ENCODE peak calls at places on chromosome X, in nine cellular contexts. One of them, this sample, is unnamed.
A peak's percentile ranks its signal among the peaks of the same experiment; 100 is the strongest.

GRCh38 chrX:1452497-1453389 is at the start of gene ASMTL:
- DNase-seq in kidney tubule cell: peak; percentile 98
- DNase-seq in AG10803: peak; percentile 97
- DNase-seq in stimulated activated CD4-positive, alpha-beta T cell treated with anti-CD3 and anti-CD28 coated beads, Interleukin-1b, Interleukin-23, amount 100 ng/mL, for 1 hour: peak; percentile 100
- DNase-seq in germinal center: peak; percentile 97
- DNase-seq in endodermal cell: peak; percentile 100
- DNase-seq in AG09309: peak; percentile 96
- DNase-seq in A172: peak; percentile 99
- DNase-seq in NCI-H1417 treated with DMSO at 0.1 percent for 48 hours: no peak
- DNase-seq in this sample: peak; percentile 98

GRCh38 chrX:115564243-115564642 is 3.3 kb downstream of the PLS3 start:
- DNase-seq in kidney tubule cell: no peak
- DNase-seq in AG10803: no peak
- DNase-seq in stimulated activated CD4-positive, alpha-beta T cell treated with anti-CD3 and anti-CD28 coated beads, Interleukin-1b, Interleukin-23, amount 100 ng/mL, for 1 hour: no peak
- DNase-seq in germinal center: no peak
- DNase-seq in endodermal cell: no peak
- DNase-seq in AG09309: no peak
- DNase-seq in A172: no peak
- DNase-seq in NCI-H1417 treated with DMSO at 0.1 percent for 48 hours: no peak
- DNase-seq in this sample: no peak

GRCh38 chrX:106649523-106650428 is 38.0 kb downstream of the RADX start:
- DNase-seq in kidney tubule cell: no peak
- DNase-seq in AG10803: no peak
- DNase-seq in stimulated activated CD4-positive, alpha-beta T cell treated with anti-CD3 and anti-CD28 coated beads, Interleukin-1b, Interleukin-23, amount 100 ng/mL, for 1 hour: no peak
- DNase-seq in germinal center: no peak
- DNase-seq in endodermal cell: no peak
- DNase-seq in AG09309: no peak
- DNase-seq in A172: no peak
- DNase-seq in NCI-H1417 treated with DMSO at 0.1 percent for 48 hours: no peak
- DNase-seq in this sample: no peak

GRCh38 chrX:42398967-42399631 is 378.9 kb downstream of the PPP1R2C start:
- DNase-seq in kidney tubule cell: no peak
- DNase-seq in AG10803: no peak
- DNase-seq in stimulated activated CD4-positive, alpha-beta T cell treated with anti-CD3 and anti-CD28 coated beads, Interleukin-1b, Interleukin-23, amount 100 ng/mL, for 1 hour: no peak
- DNase-seq in germinal center: no peak
- DNase-seq in endodermal cell: no peak
- DNase-seq in AG09309: no peak
- DNase-seq in A172: peak; percentile 38
- DNase-seq in NCI-H1417 treated with DMSO at 0.1 percent for 48 hours: no peak
- DNase-seq in this sample: no peak

GRCh38 chrX:131802836-131803626 is 220.1 kb upstream of the STK26 start:
- DNase-seq in kidney tubule cell: peak; percentile 63
- DNase-seq in AG10803: no peak
- DNase-seq in stimulated activated CD4-positive, alpha-beta T cell treated with anti-CD3 and anti-CD28 coated beads, Interleukin-1b, Interleukin-23, amount 100 ng/mL, for 1 hour: no peak
- DNase-seq in germinal center: peak; percentile 27
- DNase-seq in endodermal cell: peak; percentile 74
- DNase-seq in AG09309: no peak
- DNase-seq in A172: no peak
- DNase-seq in NCI-H1417 treated with DMSO at 0.1 percent for 48 hours: peak; percentile 5
- DNase-seq in this sample: no peak

GRCh38 chrX:69121321-69122000 is 43.8 kb downstream of the PJA1 start:
- DNase-seq in kidney tubule cell: no peak
- DNase-seq in AG10803: no peak
- DNase-seq in stimulated activated CD4-positive, alpha-beta T cell treated with anti-CD3 and anti-CD28 coated beads, Interleukin-1b, Interleukin-23, amount 100 ng/mL, for 1 hour: no peak
- DNase-seq in germinal center: no peak
- DNase-seq in endodermal cell: no peak
- DNase-seq in AG09309: no peak
- DNase-seq in A172: no peak
- DNase-seq in NCI-H1417 treated with DMSO at 0.1 percent for 48 hours: no peak
- DNase-seq in this sample: no peak

GRCh38 chrX:11380187-11380586 is 87.0 kb downstream of the AMELX start:
- DNase-seq in kidney tubule cell: peak; percentile 22
- DNase-seq in AG10803: peak; percentile 36
- DNase-seq in stimulated activated CD4-positive, alpha-beta T cell treated with anti-CD3 and anti-CD28 coated beads, Interleukin-1b, Interleukin-23, amount 100 ng/mL, for 1 hour: no peak
- DNase-seq in germinal center: no peak
- DNase-seq in endodermal cell: no peak
- DNase-seq in AG09309: no peak
- DNase-seq in A172: peak; percentile 4
- DNase-seq in NCI-H1417 treated with DMSO at 0.1 percent for 48 hours: no peak
- DNase-seq in this sample: no peak

GRCh38 chrX:123962006-123962485 is 540 bp downstream of the STAG2 start:
- DNase-seq in kidney tubule cell: peak; percentile 12
- DNase-seq in AG10803: no peak
- DNase-seq in stimulated activated CD4-positive, alpha-beta T cell treated with anti-CD3 and anti-CD28 coated beads, Interleukin-1b, Interleukin-23, amount 100 ng/mL, for 1 hour: no peak
- DNase-seq in germinal center: peak; percentile 4
- DNase-seq in endodermal cell: no peak
- DNase-seq in AG09309: no peak
- DNase-seq in A172: no peak
- DNase-seq in NCI-H1417 treated with DMSO at 0.1 percent for 48 hours: no peak
- DNase-seq in this sample: no peak

GRCh38 chrX:31323658-31324057 is 251.8 kb upstream of the FTHL17 start:
- DNase-seq in kidney tubule cell: no peak
- DNase-seq in AG10803: no peak
- DNase-seq in stimulated activated CD4-positive, alpha-beta T cell treated with anti-CD3 and anti-CD28 coated beads, Interleukin-1b, Interleukin-23, amount 100 ng/mL, for 1 hour: no peak
- DNase-seq in germinal center: no peak
- DNase-seq in endodermal cell: no peak
- DNase-seq in AG09309: no peak
- DNase-seq in A172: no peak
- DNase-seq in NCI-H1417 treated with DMSO at 0.1 percent for 48 hours: no peak
- DNase-seq in this sample: no peak

GRCh38 chrX:48648299-48648698 is 35.3 kb upstream of the WAS start:
- DNase-seq in kidney tubule cell: peak; percentile 44
- DNase-seq in AG10803: peak; percentile 65
- DNase-seq in stimulated activated CD4-positive, alpha-beta T cell treated with anti-CD3 and anti-CD28 coated beads, Interleukin-1b, Interleukin-23, amount 100 ng/mL, for 1 hour: no peak
- DNase-seq in germinal center: peak; percentile 18
- DNase-seq in endodermal cell: peak; percentile 64
- DNase-seq in AG09309: peak; percentile 17
- DNase-seq in A172: peak; percentile 37
- DNase-seq in NCI-H1417 treated with DMSO at 0.1 percent for 48 hours: peak; percentile 42
- DNase-seq in this sample: peak; percentile 5

GRCh38 chrX:110678591-110678990 is 117.0 kb downstream of the CHRDL1 start:
- DNase-seq in kidney tubule cell: no peak
- DNase-seq in AG10803: no peak
- DNase-seq in stimulated activated CD4-positive, alpha-beta T cell treated with anti-CD3 and anti-CD28 coated beads, Interleukin-1b, Interleukin-23, amount 100 ng/mL, for 1 hour: no peak
- DNase-seq in germinal center: no peak
- DNase-seq in endodermal cell: peak; percentile 50
- DNase-seq in AG09309: no peak
- DNase-seq in A172: no peak
- DNase-seq in NCI-H1417 treated with DMSO at 0.1 percent for 48 hours: no peak
- DNase-seq in this sample: no peak

GRCh38 chrX:103716967-103717366 is 6.3 kb downstream of the TMEM31 start:
- DNase-seq in kidney tubule cell: peak; percentile 61
- DNase-seq in AG10803: peak; percentile 89
- DNase-seq in stimulated activated CD4-positive, alpha-beta T cell treated with anti-CD3 and anti-CD28 coated beads, Interleukin-1b, Interleukin-23, amount 100 ng/mL, for 1 hour: no peak
- DNase-seq in germinal center: no peak
- DNase-seq in endodermal cell: no peak
- DNase-seq in AG09309: peak; percentile 79
- DNase-seq in A172: peak; percentile 54
- DNase-seq in NCI-H1417 treated with DMSO at 0.1 percent for 48 hours: no peak
- DNase-seq in this sample: no peak

GRCh38 chrX:139081965-139082364 is 370.4 kb upstream of the FGF13 start:
- DNase-seq in kidney tubule cell: no peak
- DNase-seq in AG10803: no peak
- DNase-seq in stimulated activated CD4-positive, alpha-beta T cell treated with anti-CD3 and anti-CD28 coated beads, Interleukin-1b, Interleukin-23, amount 100 ng/mL, for 1 hour: no peak
- DNase-seq in germinal center: no peak
- DNase-seq in endodermal cell: no peak
- DNase-seq in AG09309: no peak
- DNase-seq in A172: no peak
- DNase-seq in NCI-H1417 treated with DMSO at 0.1 percent for 48 hours: no peak
- DNase-seq in this sample: no peak

GRCh38 chrX:115233497-115234219 is at the start of gene LRCH2:
- DNase-seq in kidney tubule cell: no peak
- DNase-seq in AG10803: peak; percentile 21
- DNase-seq in stimulated activated CD4-positive, alpha-beta T cell treated with anti-CD3 and anti-CD28 coated beads, Interleukin-1b, Interleukin-23, amount 100 ng/mL, for 1 hour: no peak
- DNase-seq in germinal center: no peak
- DNase-seq in endodermal cell: peak; percentile 82
- DNase-seq in AG09309: no peak
- DNase-seq in A172: no peak
- DNase-seq in NCI-H1417 treated with DMSO at 0.1 percent for 48 hours: no peak
- DNase-seq in this sample: no peak

GRCh38 chrX:13684361-13684760 is 4.6 kb upstream of the RAB9A start:
- DNase-seq in kidney tubule cell: no peak
- DNase-seq in AG10803: no peak
- DNase-seq in stimulated activated CD4-positive, alpha-beta T cell treated with anti-CD3 and anti-CD28 coated beads, Interleukin-1b, Interleukin-23, amount 100 ng/mL, for 1 hour: no peak
- DNase-seq in germinal center: no peak
- DNase-seq in endodermal cell: no peak
- DNase-seq in AG09309: no peak
- DNase-seq in A172: no peak
- DNase-seq in NCI-H1417 treated with DMSO at 0.1 percent for 48 hours: no peak
- DNase-seq in this sample: no peak

GRCh38 chrX:148573119-148573518 is 72.7 kb downstream of the AFF2 start:
- DNase-seq in kidney tubule cell: no peak
- DNase-seq in AG10803: no peak
- DNase-seq in stimulated activated CD4-positive, alpha-beta T cell treated with anti-CD3 and anti-CD28 coated beads, Interleukin-1b, Interleukin-23, amount 100 ng/mL, for 1 hour: no peak
- DNase-seq in germinal center: no peak
- DNase-seq in endodermal cell: peak; percentile 62
- DNase-seq in AG09309: no peak
- DNase-seq in A172: no peak
- DNase-seq in NCI-H1417 treated with DMSO at 0.1 percent for 48 hours: no peak
- DNase-seq in this sample: no peak

GRCh38 chrX:153554519-153555167 is 37.2 kb downstream of the ATP2B3 start:
- DNase-seq in kidney tubule cell: peak; percentile 53
- DNase-seq in AG10803: peak; percentile 33
- DNase-seq in stimulated activated CD4-positive, alpha-beta T cell treated with anti-CD3 and anti-CD28 coated beads, Interleukin-1b, Interleukin-23, amount 100 ng/mL, for 1 hour: peak; percentile 27
- DNase-seq in germinal center: peak; percentile 50
- DNase-seq in endodermal cell: peak; percentile 89
- DNase-seq in AG09309: no peak
- DNase-seq in A172: peak; percentile 46
- DNase-seq in NCI-H1417 treated with DMSO at 0.1 percent for 48 hours: no peak
- DNase-seq in this sample: no peak

GRCh38 chrX:81202413-81202794 is 502 bp downstream of the SH3BGRL start:
- DNase-seq in kidney tubule cell: peak; percentile 5
- DNase-seq in AG10803: no peak
- DNase-seq in stimulated activated CD4-positive, alpha-beta T cell treated with anti-CD3 and anti-CD28 coated beads, Interleukin-1b, Interleukin-23, amount 100 ng/mL, for 1 hour: no peak
- DNase-seq in germinal center: peak; percentile 1
- DNase-seq in endodermal cell: peak; percentile 35
- DNase-seq in AG09309: no peak
- DNase-seq in A172: no peak
- DNase-seq in NCI-H1417 treated with DMSO at 0.1 percent for 48 hours: no peak
- DNase-seq in this sample: no peak

GRCh38 chrX:123330229-123330942 is 146.3 kb downstream of the GRIA3 start:
- DNase-seq in kidney tubule cell: peak; percentile 24
- DNase-seq in AG10803: no peak
- DNase-seq in stimulated activated CD4-positive, alpha-beta T cell treated with anti-CD3 and anti-CD28 coated beads, Interleukin-1b, Interleukin-23, amount 100 ng/mL, for 1 hour: no peak
- DNase-seq in germinal center: no peak
- DNase-seq in endodermal cell: no peak
- DNase-seq in AG09309: no peak
- DNase-seq in A172: no peak
- DNase-seq in NCI-H1417 treated with DMSO at 0.1 percent for 48 hours: no peak
- DNase-seq in this sample: no peak

GRCh38 chrX:108582151-108582550 is 142.5 kb downstream of the COL4A5 start:
- DNase-seq in kidney tubule cell: no peak
- DNase-seq in AG10803: no peak
- DNase-seq in stimulated activated CD4-positive, alpha-beta T cell treated with anti-CD3 and anti-CD28 coated beads, Interleukin-1b, Interleukin-23, amount 100 ng/mL, for 1 hour: no peak
- DNase-seq in germinal center: no peak
- DNase-seq in endodermal cell: peak; percentile 47
- DNase-seq in AG09309: no peak
- DNase-seq in A172: no peak
- DNase-seq in NCI-H1417 treated with DMSO at 0.1 percent for 48 hours: no peak
- DNase-seq in this sample: no peak

GRCh38 chrX:119069762-119070161 is 3.0 kb upstream of the CT47C1 start:
- DNase-seq in kidney tubule cell: no peak
- DNase-seq in AG10803: no peak
- DNase-seq in stimulated activated CD4-positive, alpha-beta T cell treated with anti-CD3 and anti-CD28 coated beads, Interleukin-1b, Interleukin-23, amount 100 ng/mL, for 1 hour: no peak
- DNase-seq in germinal center: no peak
- DNase-seq in endodermal cell: no peak
- DNase-seq in AG09309: no peak
- DNase-seq in A172: no peak
- DNase-seq in NCI-H1417 treated with DMSO at 0.1 percent for 48 hours: no peak
- DNase-seq in this sample: no peak

GRCh38 chrX:118626346-118626745 is 101.1 kb upstream of the IL13RA1 start:
- DNase-seq in kidney tubule cell: no peak
- DNase-seq in AG10803: no peak
- DNase-seq in stimulated activated CD4-positive, alpha-beta T cell treated with anti-CD3 and anti-CD28 coated beads, Interleukin-1b, Interleukin-23, amount 100 ng/mL, for 1 hour: no peak
- DNase-seq in germinal center: no peak
- DNase-seq in endodermal cell: no peak
- DNase-seq in AG09309: no peak
- DNase-seq in A172: no peak
- DNase-seq in NCI-H1417 treated with DMSO at 0.1 percent for 48 hours: no peak
- DNase-seq in this sample: no peak

GRCh38 chrX:130120746-130121504 is 10.6 kb upstream of the ELF4 start:
- DNase-seq in kidney tubule cell: peak; percentile 73
- DNase-seq in AG10803: peak; percentile 78
- DNase-seq in stimulated activated CD4-positive, alpha-beta T cell treated with anti-CD3 and anti-CD28 coated beads, Interleukin-1b, Interleukin-23, amount 100 ng/mL, for 1 hour: peak; percentile 44
- DNase-seq in germinal center: peak; percentile 71
- DNase-seq in endodermal cell: peak; percentile 90
- DNase-seq in AG09309: peak; percentile 32
- DNase-seq in A172: no peak
- DNase-seq in NCI-H1417 treated with DMSO at 0.1 percent for 48 hours: no peak
- DNase-seq in this sample: no peak

GRCh38 chrX:140983730-140984129 is 18.7 kb upstream of the SPANXB1 start:
- DNase-seq in kidney tubule cell: no peak
- DNase-seq in AG10803: no peak
- DNase-seq in stimulated activated CD4-positive, alpha-beta T cell treated with anti-CD3 and anti-CD28 coated beads, Interleukin-1b, Interleukin-23, amount 100 ng/mL, for 1 hour: no peak
- DNase-seq in germinal center: no peak
- DNase-seq in endodermal cell: no peak
- DNase-seq in AG09309: no peak
- DNase-seq in A172: no peak
- DNase-seq in NCI-H1417 treated with DMSO at 0.1 percent for 48 hours: no peak
- DNase-seq in this sample: no peak

GRCh38 chrX:149903889-149904748 is 23.1 kb downstream of the MAGEA8 start:
- DNase-seq in kidney tubule cell: peak; percentile 17
- DNase-seq in AG10803: peak; percentile 1
- DNase-seq in stimulated activated CD4-positive, alpha-beta T cell treated with anti-CD3 and anti-CD28 coated beads, Interleukin-1b, Interleukin-23, amount 100 ng/mL, for 1 hour: no peak
- DNase-seq in germinal center: no peak
- DNase-seq in endodermal cell: no peak
- DNase-seq in AG09309: no peak
- DNase-seq in A172: peak; percentile 2
- DNase-seq in NCI-H1417 treated with DMSO at 0.1 percent for 48 hours: no peak
- DNase-seq in this sample: no peak

GRCh38 chrX:7027071-7027470 is 120.4 kb upstream of the STS start:
- DNase-seq in kidney tubule cell: no peak
- DNase-seq in AG10803: no peak
- DNase-seq in stimulated activated CD4-positive, alpha-beta T cell treated with anti-CD3 and anti-CD28 coated beads, Interleukin-1b, Interleukin-23, amount 100 ng/mL, for 1 hour: no peak
- DNase-seq in germinal center: no peak
- DNase-seq in endodermal cell: no peak
- DNase-seq in AG09309: no peak
- DNase-seq in A172: no peak
- DNase-seq in NCI-H1417 treated with DMSO at 0.1 percent for 48 hours: no peak
- DNase-seq in this sample: no peak

GRCh38 chrX:37331546-37331945 is 17.6 kb upstream of the PRRG1 start:
- DNase-seq in kidney tubule cell: no peak
- DNase-seq in AG10803: no peak
- DNase-seq in stimulated activated CD4-positive, alpha-beta T cell treated with anti-CD3 and anti-CD28 coated beads, Interleukin-1b, Interleukin-23, amount 100 ng/mL, for 1 hour: no peak
- DNase-seq in germinal center: no peak
- DNase-seq in endodermal cell: no peak
- DNase-seq in AG09309: no peak
- DNase-seq in A172: no peak
- DNase-seq in NCI-H1417 treated with DMSO at 0.1 percent for 48 hours: no peak
- DNase-seq in this sample: no peak

GRCh38 chrX:129748265-129748664 is 9.5 kb downstream of the XPNPEP2 start:
- DNase-seq in kidney tubule cell: peak; percentile 28
- DNase-seq in AG10803: peak; percentile 93
- DNase-seq in stimulated activated CD4-positive, alpha-beta T cell treated with anti-CD3 and anti-CD28 coated beads, Interleukin-1b, Interleukin-23, amount 100 ng/mL, for 1 hour: no peak
- DNase-seq in germinal center: no peak
- DNase-seq in endodermal cell: no peak
- DNase-seq in AG09309: peak; percentile 86
- DNase-seq in A172: no peak
- DNase-seq in NCI-H1417 treated with DMSO at 0.1 percent for 48 hours: no peak
- DNase-seq in this sample: no peak

GRCh38 chrX:108443065-108443464 is 3.4 kb downstream of the COL4A5 start:
- DNase-seq in kidney tubule cell: no peak
- DNase-seq in AG10803: no peak
- DNase-seq in stimulated activated CD4-positive, alpha-beta T cell treated with anti-CD3 and anti-CD28 coated beads, Interleukin-1b, Interleukin-23, amount 100 ng/mL, for 1 hour: no peak
- DNase-seq in germinal center: no peak
- DNase-seq in endodermal cell: no peak
- DNase-seq in AG09309: no peak
- DNase-seq in A172: no peak
- DNase-seq in NCI-H1417 treated with DMSO at 0.1 percent for 48 hours: no peak
- DNase-seq in this sample: no peak

GRCh38 chrX:13893826-13894225 is 76.9 kb upstream of the GPM6B start:
- DNase-seq in kidney tubule cell: no peak
- DNase-seq in AG10803: no peak
- DNase-seq in stimulated activated CD4-positive, alpha-beta T cell treated with anti-CD3 and anti-CD28 coated beads, Interleukin-1b, Interleukin-23, amount 100 ng/mL, for 1 hour: no peak
- DNase-seq in germinal center: no peak
- DNase-seq in endodermal cell: no peak
- DNase-seq in AG09309: no peak
- DNase-seq in A172: no peak
- DNase-seq in NCI-H1417 treated with DMSO at 0.1 percent for 48 hours: no peak
- DNase-seq in this sample: no peak

GRCh38 chrX:28997716-28998115 is 410.5 kb downstream of the IL1RAPL1 start:
- DNase-seq in kidney tubule cell: no peak
- DNase-seq in AG10803: no peak
- DNase-seq in stimulated activated CD4-positive, alpha-beta T cell treated with anti-CD3 and anti-CD28 coated beads, Interleukin-1b, Interleukin-23, amount 100 ng/mL, for 1 hour: no peak
- DNase-seq in germinal center: no peak
- DNase-seq in endodermal cell: no peak
- DNase-seq in AG09309: no peak
- DNase-seq in A172: no peak
- DNase-seq in NCI-H1417 treated with DMSO at 0.1 percent for 48 hours: no peak
- DNase-seq in this sample: peak; percentile 5